ENCODE peak calls at places on chromosomes 11 and 22, in seven cellular contexts. N, O, L, X, Z, B and E are unnamed samples.
A peak's percentile ranks its signal among the peaks of the same experiment; 100 is the strongest.

GRCh38 chr11:66933508-66933907 is 24.7 kb downstream of the PC start:
- DNase-seq in N (no peak), O (no peak), L (no peak), X (no peak), Z (no peak), B (no peak), E (no peak)

GRCh38 chr11:32118025-32118974 is 27.4 kb downstream of the RCN1 start:
- DNase-seq in N (no peak), O (no peak), L (peak; percentile 78), X (no peak), Z (no peak), B (no peak), E (no peak)

GRCh38 chr11:96365493-96365892 is 22.5 kb upstream of the MAML2 start:
- DNase-seq in N (no peak), O (peak; percentile 3), L (no peak), X (no peak), Z (no peak), B (no peak), E (no peak)

GRCh38 chr11:3609416-3610265 is 32.2 kb downstream of the ART5 start:
- DNase-seq in N (no peak), O (peak; percentile 59), L (peak; percentile 64), X (peak; percentile 68), Z (peak; percentile 59), B (peak; percentile 46), E (no peak)

GRCh38 chr11:46669606-46670243 is 30.7 kb downstream of the ARHGAP1 start:
- DNase-seq in N (no peak), O (no peak), L (peak; percentile 7), X (no peak), Z (no peak), B (no peak), E (no peak)

GRCh38 chr11:84819561-84819960 is 807.6 kb downstream of the DLG2 start:
- DNase-seq in N (no peak), O (no peak), L (no peak), X (no peak), Z (peak; percentile 75), B (no peak), E (no peak)

GRCh38 chr11:10824888-10825287 is 16.2 kb upstream of the EIF4G2 start:
- DNase-seq in N (no peak), O (no peak), L (no peak), X (no peak), Z (no peak), B (no peak), E (no peak)

GRCh38 chr11:84408946-84409411 is 1122.8 kb upstream of the CCDC90B start:
- DNase-seq in N (no peak), O (no peak), L (no peak), X (no peak), Z (no peak), B (no peak), E (no peak)

GRCh38 chr22:30212996-30213441 is 33.5 kb downstream of the LIF start:
- DNase-seq in N (no peak), O (no peak), L (peak; percentile 66), X (no peak), Z (no peak), B (no peak), E (no peak)

GRCh38 chr11:17208257-17208999 is 642 bp upstream of the PIK3C2A start:
- DNase-seq in N (no peak), O (peak; percentile 73), L (peak; percentile 66), X (no peak), Z (peak; percentile 76), B (peak; percentile 33), E (peak; percentile 69)

GRCh38 chr11:94834931-94835330 is 66.8 kb downstream of the AMOTL1 start:
- DNase-seq in N (no peak), O (no peak), L (no peak), X (no peak), Z (no peak), B (no peak), E (no peak)
- H3K27ac ChIP-seq in N (no peak overlapping the region), O (no peak overlapping the region), L (no peak overlapping the region), X (no peak overlapping the region), Z (no peak overlapping the region), B (peak overlapping the region; percentile 38), E (peak overlapping the region; percentile 14)

DNA sequence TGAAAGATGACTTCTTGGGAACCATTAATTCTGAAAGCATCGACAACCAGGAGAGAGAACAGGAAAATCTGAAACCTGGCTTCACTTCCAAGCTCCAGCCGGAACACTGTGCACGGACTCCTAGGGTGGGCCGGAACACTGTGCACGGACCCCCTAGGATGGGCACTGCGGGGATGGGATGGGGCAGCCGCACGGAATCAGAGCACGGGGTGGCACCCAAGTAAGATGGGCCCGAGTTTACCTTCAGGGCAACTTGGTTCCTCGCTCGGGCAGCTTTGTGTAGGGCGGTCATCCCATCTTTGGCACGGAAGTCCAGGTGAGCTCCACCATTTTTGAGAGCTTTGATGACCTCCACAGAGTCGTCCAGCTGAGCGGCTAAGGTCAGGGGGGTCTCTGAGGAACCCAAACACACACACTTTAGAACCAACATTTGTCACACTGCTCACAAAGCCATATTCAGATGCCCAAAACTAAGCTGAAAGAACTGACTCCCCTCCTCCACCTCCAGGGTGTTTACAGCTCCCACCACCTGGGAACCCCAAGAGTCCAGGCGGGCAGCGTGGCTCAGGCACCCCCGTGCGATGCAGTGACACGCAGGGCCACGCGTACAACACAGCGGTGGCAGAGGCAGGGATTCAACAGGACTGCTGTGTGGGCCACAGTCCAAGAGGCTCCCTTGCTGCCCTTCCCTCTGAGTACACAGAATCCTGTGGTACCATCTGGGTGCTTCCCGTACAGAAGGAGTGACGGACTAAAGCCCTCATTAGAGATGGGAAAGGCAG is 157.9 kb downstream of the SHANK2 start:
- DNase-seq in N (no peak), O (no peak), L (no peak), X (no peak), Z (no peak), B (no peak), E (no peak)
- H3K9me3 ChIP-seq in N (no peaks in the 10 kb centered on the region), O (no peaks in the 10 kb centered on the region), L (no peaks in the 10 kb centered on the region), X (no peaks in the 10 kb centered on the region), Z (no peaks in the 10 kb centered on the region), B (no peaks in the 10 kb centered on the region), E (no peaks in the 10 kb centered on the region)

DNA sequence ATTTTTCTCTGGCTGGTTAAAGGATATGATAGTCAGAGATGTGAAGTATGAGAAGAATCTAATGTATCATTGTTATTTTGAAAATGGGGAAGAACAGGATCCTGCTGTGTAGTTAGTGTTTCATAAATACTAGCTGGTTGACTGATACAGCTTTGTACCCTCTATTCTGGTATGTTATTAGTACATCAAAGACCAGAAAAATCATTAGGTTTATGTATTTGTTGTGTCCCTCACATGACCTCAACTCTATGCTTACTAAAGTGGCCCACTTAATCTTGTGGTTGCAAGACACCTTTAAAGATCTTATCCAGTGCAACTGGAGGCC is 35.3 kb downstream of the C2CD3 start:
- DNase-seq in N (no peak), O (no peak), L (no peak), X (no peak), Z (no peak), B (no peak), E (no peak)
- H3K27ac ChIP-seq in N (no peak overlapping the region), O (no peak overlapping the region), L (no peak overlapping the region), X (no peak overlapping the region), Z (no peak overlapping the region), B (no peak overlapping the region), E (no peak overlapping the region)

DNA sequence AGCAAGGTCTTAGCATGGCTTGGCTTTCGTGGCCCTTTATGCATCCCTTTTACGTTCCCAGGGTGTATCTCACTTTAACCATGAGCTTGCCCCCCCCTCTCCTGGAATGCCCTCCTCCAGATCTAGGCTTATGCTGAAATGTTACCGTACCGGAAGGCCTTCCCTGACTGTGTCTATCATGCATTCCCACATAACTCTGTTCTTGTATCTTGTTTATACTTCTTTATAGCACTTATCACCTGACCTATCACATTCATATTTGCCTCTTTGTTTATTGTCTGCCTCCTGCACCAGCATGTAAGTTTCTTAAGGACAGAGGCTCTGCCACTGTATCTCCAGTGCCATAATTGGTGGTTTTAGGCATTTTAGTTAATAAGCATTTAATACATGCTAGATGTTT is 38.9 kb downstream of the PPFIBP2 start:
- DNase-seq in N (no peak), O (no peak), L (no peak), X (no peak), Z (no peak), B (no peak), E (no peak)
- H3K9me3 ChIP-seq in N (no peaks in the 10 kb centered on the region), O (no peaks in the 10 kb centered on the region), L (no peaks in the 10 kb centered on the region), X (no peaks in the 10 kb centered on the region), Z (no peaks in the 10 kb centered on the region), B (no peaks in the 10 kb centered on the region), E (no peaks in the 10 kb centered on the region)

GRCh38 chr11:101202614-101203013 is 73.0 kb upstream of the PGR start:
- DNase-seq in N (no peak), O (no peak), L (no peak), X (no peak), Z (no peak), B (no peak), E (no peak)
- H3K27ac ChIP-seq in N (no peak overlapping the region), O (no peak overlapping the region), L (no peak overlapping the region), X (no peak overlapping the region), Z (no peak overlapping the region), B (no peak overlapping the region), E (no peak overlapping the region)

GRCh38 chr11:1070594-1071462 is 3.8 kb upstream of the MUC2 start:
- DNase-seq in N (no peak), O (no peak), L (no peak), X (no peak), Z (no peak), B (no peak), E (no peak)
- H3K9me3 ChIP-seq in N (no peaks in the 10 kb centered on the region), O (no peaks in the 10 kb centered on the region), L (no peaks in the 10 kb centered on the region), X (no peaks in the 10 kb centered on the region), Z (no peaks in the 10 kb centered on the region), B (no peaks in the 10 kb centered on the region), E (no peaks in the 10 kb centered on the region)

DNA sequence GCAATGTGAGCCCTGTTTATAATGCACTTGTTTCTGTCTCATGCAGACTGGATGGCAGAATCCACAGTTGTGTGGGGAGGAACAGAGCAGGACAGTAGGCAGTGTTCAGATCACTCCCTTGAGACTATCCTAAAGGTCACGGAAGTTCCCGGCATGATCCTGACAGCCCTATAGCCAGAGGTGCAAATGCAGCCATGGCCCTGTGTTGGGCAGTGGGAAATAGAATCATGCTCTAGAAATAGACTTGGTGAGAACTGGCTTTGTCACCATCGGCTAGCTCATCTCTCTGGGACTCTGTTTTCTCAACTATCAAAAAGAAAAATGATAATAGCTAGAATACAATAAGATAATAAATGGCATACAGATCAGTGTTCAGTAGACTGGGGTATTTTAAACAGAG is 123.2 kb downstream of the FEZ1 start:
- DNase-seq in N (no peak), O (no peak), L (no peak), X (no peak), Z (no peak), B (no peak), E (no peak)
- H3K27ac ChIP-seq in N (no peak overlapping the region), O (no peak overlapping the region), L (no peak overlapping the region), X (no peak overlapping the region), Z (no peak overlapping the region), B (no peak overlapping the region), E (peak overlapping the region; percentile 82)

DNA sequence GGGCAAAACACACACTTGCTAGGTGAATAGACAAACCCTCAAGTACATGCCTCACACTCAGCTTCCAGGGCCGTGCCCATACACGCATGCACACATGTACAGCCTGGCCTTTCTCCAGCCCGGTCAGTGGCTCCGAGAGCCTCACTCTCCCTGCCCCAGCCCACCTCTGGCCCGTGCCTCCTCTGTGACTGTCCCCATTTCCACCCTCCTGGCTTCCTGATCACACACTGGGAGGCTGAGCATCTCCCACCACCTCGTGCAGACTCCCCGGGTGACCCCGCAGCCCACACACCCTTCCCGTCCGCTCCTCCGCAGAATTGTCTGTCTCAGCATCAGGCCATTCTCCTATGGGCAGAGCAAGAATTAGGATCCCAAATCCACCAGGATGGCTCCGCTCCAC is 634.1 kb downstream of the TBC1D22A start:
- DNase-seq in N (no peak), O (no peak), L (no peak), X (no peak), Z (no peak), B (no peak), E (no peak)
- H3K9me3 ChIP-seq in N (no peaks in the 10 kb centered on the region), O (no peaks in the 10 kb centered on the region), L (no peaks in the 10 kb centered on the region), X (no peaks in the 10 kb centered on the region), Z (no peaks in the 10 kb centered on the region), B (no peaks in the 10 kb centered on the region), E (no peaks in the 10 kb centered on the region)